ENCODE peak calls at places on chromosome 5, in four cellular contexts. M, U, J and D are unnamed samples.

GRCh38 chr5:127555826-127556225 is 38.4 kb downstream of the PRRC1 start:
- DNase-seq in M (no peak), J (no peak), U (no peak), D (no peak)

GRCh38 chr5:95771109-95771708 is 40.1 kb downstream of the RHOBTB3 start:
- DNase-seq in J (no peak), M (no peak), U (no peak), D (no peak)

GRCh38 chr5:124285071-124285470 is 461.4 kb downstream of the ZNF608 start:
- DNase-seq in U (no peak), J (no peak), M (no peak), D (no peak)

GRCh38 chr5:124773291-124774001 is 27.0 kb upstream of the ZNF608 start:
- DNase-seq in U (no peak), M (no peak), J (no peak), D (no peak)

GRCh38 chr5:22908129-22908528 is 55.0 kb upstream of the CDH12 start:
- DNase-seq in U (peak), M (no peak), J (no peak), D (no peak)

GRCh38 chr5:18965893-18966292 is 1022.1 kb downstream of the CDH18 start:
- DNase-seq in J (no peak), M (no peak), U (no peak), D (no peak)

GRCh38 chr5:151675225-151675955 is 11.3 kb downstream of the SPARC start:
- DNase-seq in U (peak), J (no peak), M (peak), D (no peak)

GRCh38 chr5:177357459-177358332 is at the start of gene RGS14:
- DNase-seq in M (no peak), U (peak), J (no peak), D (no peak)

GRCh38 chr5:150989695-150990094 is 30.7 kb upstream of the GPX3 start:
- DNase-seq in U (no peak), J (peak), M (peak), D (peak)

GRCh38 chr5:138663009-138663408 is 87.8 kb upstream of the HSPA9 start:
- DNase-seq in J (no peak), M (no peak), U (no peak), D (no peak)

GRCh38 chr5:30764704-30765103 is 428.8 kb upstream of the CDH6 start:
- DNase-seq in U (peak), M (no peak), J (no peak), D (no peak)

GRCh38 chr5:56148453-56148971 is 84.6 kb downstream of the ANKRD55 start:
- DNase-seq in J (no peak), M (no peak), U (no peak), D (no peak)

GRCh38 chr5:154801083-154801482 is 45.9 kb downstream of the LARP1 start:
- DNase-seq in U (peak), J (no peak), M (no peak), D (no peak)

GRCh38 chr5:310516-310915 is 11.0 kb upstream of the AHRR start:
- DNase-seq in M (no peak), J (no peak), U (no peak), D (no peak)

GRCh38 chr5:169272731-169273401 is 28.1 kb downstream of the SLIT3 start:
- DNase-seq in J (no peak), U (no peak), M (no peak), D (no peak)

GRCh38 chr5:37847978-37848425 is 8.2 kb upstream of the GDNF start:
- DNase-seq in J (peak), M (peak), U (peak), D (no peak)

GRCh38 chr5:38433160-38433861 is 123.1 kb downstream of the LIFR start:
- DNase-seq in M (no peak), U (peak), J (no peak), D (no peak)

GRCh38 chr5:317086-317811 is 4.3 kb upstream of the AHRR start:
- DNase-seq in M (peak), J (peak), U (peak), D (peak)

GRCh38 chr5:93092349-93093105 is 488.5 kb downstream of the NR2F1-AS1 start:
- DNase-seq in J (no peak), U (peak), M (no peak), D (no peak)

GRCh38 chr5:109588281-109589035 is 101.3 kb upstream of the MAN2A1 start:
- DNase-seq in U (no peak), M (no peak), J (no peak), D (no peak)

GRCh38 chr5:169201597-169201996 is 99.3 kb downstream of the SLIT3 start:
- DNase-seq in U (no peak), M (no peak), J (no peak), D (no peak)

DNA sequence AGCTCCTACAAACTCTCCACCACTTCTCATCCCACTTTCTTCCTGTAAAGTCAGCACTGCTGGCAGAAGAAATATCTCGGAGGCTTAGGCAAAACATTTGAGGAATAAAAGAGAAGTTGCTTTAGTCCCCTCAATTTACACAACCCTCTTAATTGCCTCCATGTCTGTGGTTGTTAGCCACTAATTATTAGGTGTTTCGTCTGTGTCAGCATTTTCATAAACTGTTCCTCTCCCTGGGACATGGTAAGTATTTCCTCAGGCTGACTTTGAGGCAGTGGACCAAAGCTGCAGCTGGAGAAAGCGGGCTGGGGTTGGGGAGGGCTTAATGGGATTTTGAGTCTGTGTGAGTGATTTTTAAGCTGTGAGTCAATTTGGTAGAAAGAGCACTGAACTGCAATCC is 13.1 kb upstream of the TTC1 start:
- DNase-seq in U (peak), M (no peak), J (no peak), D (no peak)
- H2BK120ac ChIP-seq in U (peak), M (no peak), J (no peak), D (no peak)

GRCh38 chr5:143074414-143074996 is 304.3 kb downstream of the ARHGAP26 start:
- DNase-seq in U (peak), M (no peak), J (no peak), D (no peak)
- H2BK120ac ChIP-seq in U (peak), M (no peak), J (no peak), D (no peak)

DNA sequence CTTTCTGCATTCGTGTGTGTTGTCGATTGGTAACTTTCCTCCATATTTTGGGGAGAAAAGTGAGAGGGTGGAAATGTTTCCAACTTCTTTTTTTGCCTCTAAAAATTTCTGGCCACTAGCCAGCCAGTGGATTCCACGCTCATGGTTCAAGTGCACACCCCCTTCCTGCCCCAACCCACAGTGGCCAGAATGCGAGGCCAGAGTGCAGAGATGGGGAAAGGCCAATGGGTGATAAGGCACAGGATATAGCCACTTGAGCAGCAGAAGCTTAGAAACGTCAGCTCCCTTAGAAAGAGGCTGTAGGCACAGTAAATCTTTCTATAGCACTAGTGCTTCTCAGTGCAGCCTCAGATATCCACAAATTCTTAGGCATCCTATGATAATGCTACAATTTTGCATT is 75.8 kb upstream of the ADRB2 start:
- DNase-seq in U (no peak), M (no peak), J (no peak), D (no peak)
- H2BK120ac ChIP-seq in U (no peak), M (no peak), J (no peak), D (no peak)

DNA sequence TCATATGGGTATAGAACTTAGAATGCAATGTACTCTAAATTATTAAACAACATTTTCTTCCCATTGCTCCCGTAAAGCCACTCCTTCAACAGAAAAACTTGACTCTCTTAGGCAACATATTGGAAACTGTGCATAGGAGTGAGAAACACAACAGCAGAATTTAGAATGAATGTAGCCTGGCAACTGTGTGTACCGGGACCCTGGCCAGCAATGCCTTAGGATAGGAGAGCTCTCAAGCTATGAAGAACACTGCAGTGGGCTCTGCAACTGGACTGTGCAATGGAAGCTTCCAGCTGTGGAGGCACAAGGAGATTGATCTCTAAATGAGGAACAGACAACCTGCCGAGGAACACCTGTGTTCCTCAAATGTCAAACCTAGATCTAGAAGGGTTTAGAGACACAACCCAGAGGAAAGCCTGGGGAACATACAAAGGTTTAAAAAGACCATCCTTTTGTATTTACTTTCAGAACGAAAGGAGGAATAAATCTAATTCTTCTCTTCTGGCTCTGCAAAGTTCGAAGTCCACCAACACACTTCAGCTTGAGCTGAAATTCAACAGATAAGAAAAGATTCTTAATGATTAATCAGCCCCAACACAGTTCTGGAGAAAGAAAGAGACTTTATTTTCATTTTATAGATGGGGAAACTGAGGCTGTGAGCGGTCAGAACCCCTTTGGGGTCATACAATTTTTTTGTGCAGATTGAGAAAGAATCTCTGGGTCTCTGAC is 51.5 kb upstream of the ARL15 start:
- DNase-seq in M (no peak), J (no peak), U (no peak), D (no peak)
- H2BK120ac ChIP-seq in M (no peak), J (no peak), U (no peak), D (no peak)

DNA sequence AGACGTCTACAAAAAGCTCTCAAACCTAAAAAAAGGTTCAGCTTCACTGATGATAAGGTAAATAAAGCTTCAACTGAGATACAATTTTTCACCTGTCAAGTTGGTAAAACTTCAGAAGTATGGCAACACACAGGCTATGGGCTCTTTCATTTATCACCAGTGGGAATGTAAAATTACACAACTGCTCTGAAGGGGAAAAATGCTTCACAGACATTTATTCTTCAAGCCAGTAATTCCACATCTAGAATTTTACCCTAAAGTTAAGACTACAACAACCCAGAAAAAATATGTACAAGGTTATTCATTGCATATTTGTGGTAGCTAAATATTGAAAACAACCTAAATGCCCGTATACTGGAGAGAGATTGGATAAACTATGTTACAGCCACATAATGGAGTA is 48.1 kb upstream of the NREP start:
- DNase-seq in U (no peak), J (no peak), M (no peak), D (no peak)
- H2BK120ac ChIP-seq in U (no peak), J (no peak), M (no peak), D (no peak)

GRCh38 chr5:6305821-6306220 is 72.5 kb downstream of the MED10 start:
- DNase-seq in U (no peak), M (no peak), J (no peak), D (no peak)
- H2BK120ac ChIP-seq in U (no peak), M (no peak), J (no peak), D (no peak)

DNA sequence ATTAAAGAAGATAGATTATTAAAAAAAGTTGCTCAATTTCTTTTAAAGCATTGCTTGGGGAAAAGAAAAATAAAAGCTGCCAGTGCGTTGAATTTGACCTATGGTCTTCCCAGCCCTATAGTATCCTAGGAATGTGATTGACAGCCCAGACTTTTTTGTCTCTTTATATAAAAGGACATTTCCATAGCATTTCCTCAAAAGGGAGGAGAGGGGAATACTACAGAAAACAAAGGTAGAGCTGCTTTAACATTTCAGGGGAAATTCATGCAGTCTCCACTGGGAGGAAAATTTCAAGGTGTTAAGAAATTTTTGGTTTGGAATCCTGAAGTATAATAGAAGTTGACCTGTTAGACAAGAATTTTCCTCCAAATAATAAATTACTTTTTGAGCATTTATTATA is 17.9 kb upstream of the GPR151 start:
- DNase-seq in M (no peak), J (no peak), U (no peak), D (no peak)
- H2BK120ac ChIP-seq in M (no peak), J (no peak), U (no peak), D (peak)

GRCh38 chr5:67396975-67397374 is 200.4 kb upstream of the CD180 start:
- DNase-seq in J (no peak), M (no peak), U (no peak), D (no peak)
- H2BK120ac ChIP-seq in J (no peak), M (no peak), U (no peak), D (no peak)

GRCh38 chr5:54760182-54760935 is 225.0 kb downstream of the ESM1 start:
- DNase-seq in J (no peak), M (no peak), U (peak), D (no peak)
- H2BK120ac ChIP-seq in J (no peak), M (no peak), U (peak), D (no peak)

GRCh38 chr5:41638685-41639084 is 128.3 kb upstream of the PLCXD3 start:
- DNase-seq in M (no peak), U (no peak), J (no peak), D (no peak)

GRCh38 chr5:41641621-41642020 is 131.2 kb upstream of the PLCXD3 start:
- DNase-seq in J (no peak), M (peak), U (peak), D (no peak)

GRCh38 chr5:41637869-41638268 is 127.5 kb upstream of the PLCXD3 start:
- DNase-seq in M (peak), U (no peak), J (no peak), D (no peak)

GRCh38 chr5:41636605-41637004 is 126.2 kb upstream of the PLCXD3 start:
- DNase-seq in J (peak), M (peak), U (peak), D (no peak)

DNA sequence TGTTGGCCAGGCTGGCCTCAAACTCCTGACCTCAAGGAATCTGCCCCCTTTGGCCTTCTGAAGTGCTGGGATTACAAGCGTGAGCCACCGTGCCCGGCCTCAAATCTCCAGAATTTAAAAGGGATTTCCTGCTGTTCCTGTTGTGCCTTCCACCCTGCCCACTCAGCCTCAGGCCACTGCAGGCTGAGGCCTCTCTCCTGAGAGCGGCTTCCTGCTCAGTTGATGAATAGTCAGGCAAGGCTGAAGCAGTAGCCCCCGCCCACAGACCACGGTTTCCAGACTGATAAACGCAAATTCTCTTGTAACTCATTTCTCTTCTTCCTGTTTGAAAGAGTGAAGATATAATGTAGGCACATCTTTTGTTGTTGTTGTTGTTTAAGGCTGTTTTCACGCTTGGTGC is 127.0 kb upstream of the PLCXD3 start:
- DNase-seq in M (peak), J (peak), U (no peak), D (no peak)
- H2BK120ac ChIP-seq in M (no peak), J (no peak), U (no peak), D (no peak)